ENCODE peak calls at places on chromosomes 12 and 14, in six cellular contexts. One of them, this sample, is unnamed.

GRCh38 chr12:106302401-106303201 is at the start of gene TCP11L2:
- DNase-seq in mesothelial cell of epicardium: peak
- DNase-seq in upper lobe of left lung: peak
- DNase-seq in tibial artery: peak
- DNase-seq in esophagus squamous epithelium: peak
- DNase-seq in stomach: peak
- DNase-seq in this sample: peak

GRCh38 chr12:117646595-117646994 is 285.2 kb upstream of the NOS1 start:
- DNase-seq in esophagus squamous epithelium: no peak
- DNase-seq in tibial artery: no peak
- DNase-seq in mesothelial cell of epicardium: no peak
- DNase-seq in stomach: no peak
- DNase-seq in upper lobe of left lung: no peak
- DNase-seq in this sample: no peak

GRCh38 chr12:77116277-77116676 is 50.9 kb upstream of the E2F7 start:
- DNase-seq in stomach: no peak
- DNase-seq in mesothelial cell of epicardium: no peak
- DNase-seq in upper lobe of left lung: no peak
- DNase-seq in tibial artery: no peak
- DNase-seq in esophagus squamous epithelium: no peak
- DNase-seq in this sample: no peak

GRCh38 chr12:13171921-13172859 is 24.3 kb upstream of the EMP1 start:
- DNase-seq in upper lobe of left lung: no peak
- DNase-seq in stomach: no peak
- DNase-seq in tibial artery: no peak
- DNase-seq in mesothelial cell of epicardium: peak
- DNase-seq in esophagus squamous epithelium: no peak
- DNase-seq in this sample: peak

GRCh38 chr14:25052385-25052784 is 2.4 kb upstream of the STXBP6 start:
- DNase-seq in mesothelial cell of epicardium: no peak
- DNase-seq in upper lobe of left lung: no peak
- DNase-seq in tibial artery: no peak
- DNase-seq in stomach: no peak
- DNase-seq in esophagus squamous epithelium: no peak
- DNase-seq in this sample: no peak

GRCh38 chr14:103549361-103550311 is 12.8 kb downstream of the BAG5 start:
- DNase-seq in mesothelial cell of epicardium: no peak
- DNase-seq in esophagus squamous epithelium: no peak
- DNase-seq in stomach: no peak
- DNase-seq in tibial artery: peak
- DNase-seq in upper lobe of left lung: no peak
- DNase-seq in this sample: no peak

GRCh38 chr12:13033266-13033875 is 10.8 kb upstream of the FAM234B start:
- DNase-seq in mesothelial cell of epicardium: no peak
- DNase-seq in stomach: no peak
- DNase-seq in tibial artery: no peak
- DNase-seq in upper lobe of left lung: no peak
- DNase-seq in esophagus squamous epithelium: no peak
- DNase-seq in this sample: no peak

GRCh38 chr12:31728289-31728916 is 418 bp downstream of the AMN1 start:
- DNase-seq in upper lobe of left lung: peak
- DNase-seq in tibial artery: no peak
- DNase-seq in esophagus squamous epithelium: no peak
- DNase-seq in stomach: peak
- DNase-seq in mesothelial cell of epicardium: no peak
- DNase-seq in this sample: peak

GRCh38 chr12:63994704-63995103 is 150.2 kb downstream of the SRGAP1 start:
- DNase-seq in stomach: no peak
- DNase-seq in esophagus squamous epithelium: no peak
- DNase-seq in mesothelial cell of epicardium: no peak
- DNase-seq in upper lobe of left lung: no peak
- DNase-seq in tibial artery: no peak
- DNase-seq in this sample: no peak

GRCh38 chr12:53476769-53477209 is 22.5 kb downstream of the MAP3K12 start:
- DNase-seq in mesothelial cell of epicardium: no peak
- DNase-seq in tibial artery: no peak
- DNase-seq in upper lobe of left lung: no peak
- DNase-seq in stomach: no peak
- DNase-seq in esophagus squamous epithelium: no peak
- DNase-seq in this sample: no peak
- TF ChIP-seq CTCF in mesothelial cell of epicardium: no peak
- TF ChIP-seq CTCF in tibial artery: no peak
- TF ChIP-seq CTCF in upper lobe of left lung: no peak
- TF ChIP-seq CTCF in stomach: no peak
- TF ChIP-seq CTCF in esophagus squamous epithelium: no peak
- TF ChIP-seq CTCF in this sample: no peak

GRCh38 chr12:53345486-53346195 is 9.5 kb upstream of the SP7 start:
- DNase-seq in stomach: peak
- DNase-seq in tibial artery: no peak
- DNase-seq in mesothelial cell of epicardium: no peak
- DNase-seq in upper lobe of left lung: no peak
- DNase-seq in esophagus squamous epithelium: no peak
- DNase-seq in this sample: no peak
- TF ChIP-seq CTCF in stomach: no peak
- TF ChIP-seq CTCF in tibial artery: no peak
- TF ChIP-seq CTCF in mesothelial cell of epicardium: no peak
- TF ChIP-seq CTCF in upper lobe of left lung: peak
- TF ChIP-seq CTCF in esophagus squamous epithelium: no peak
- TF ChIP-seq CTCF in this sample: no peak

DNA sequence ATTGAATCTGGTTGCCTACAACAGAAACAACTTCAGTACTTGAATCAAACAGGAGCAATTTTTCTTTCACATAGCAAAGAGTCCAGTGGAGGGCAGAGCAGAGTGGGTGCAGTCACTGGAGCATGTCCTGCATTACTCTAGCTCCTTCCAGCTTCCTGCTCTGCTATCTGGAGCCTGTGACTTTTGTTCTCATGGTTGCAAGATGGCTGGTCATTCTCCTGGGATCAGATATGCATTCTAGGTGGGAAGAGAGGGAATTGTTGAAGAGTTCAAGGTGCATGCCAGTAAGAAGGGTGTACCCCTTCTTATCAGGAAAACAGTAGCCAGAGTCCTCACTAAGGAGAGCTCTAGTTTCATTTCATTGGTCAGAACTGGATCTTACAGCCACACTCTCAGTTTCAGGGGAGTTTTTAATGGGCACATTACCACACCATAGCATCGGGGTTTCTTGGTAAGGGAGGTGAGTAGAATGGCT is 8.0 kb downstream of the IFT43 start:
- DNase-seq in upper lobe of left lung: no peak
- DNase-seq in mesothelial cell of epicardium: no peak
- DNase-seq in esophagus squamous epithelium: no peak
- DNase-seq in tibial artery: no peak
- DNase-seq in stomach: no peak
- DNase-seq in this sample: no peak
- TF ChIP-seq CTCF in upper lobe of left lung: no peak
- TF ChIP-seq CTCF in mesothelial cell of epicardium: no peak
- TF ChIP-seq CTCF in esophagus squamous epithelium: no peak
- TF ChIP-seq CTCF in tibial artery: no peak
- TF ChIP-seq CTCF in stomach: no peak
- TF ChIP-seq CTCF in this sample: no peak

GRCh38 chr12:53061404-53062010 is 11.6 kb downstream of the TNS2 start:
- DNase-seq in stomach: peak
- DNase-seq in esophagus squamous epithelium: no peak
- DNase-seq in tibial artery: peak
- DNase-seq in upper lobe of left lung: peak
- DNase-seq in mesothelial cell of epicardium: peak
- DNase-seq in this sample: no peak
- TF ChIP-seq CTCF in stomach: no peak
- TF ChIP-seq CTCF in esophagus squamous epithelium: no peak
- TF ChIP-seq CTCF in tibial artery: no peak
- TF ChIP-seq CTCF in upper lobe of left lung: no peak
- TF ChIP-seq CTCF in mesothelial cell of epicardium: no peak
- TF ChIP-seq CTCF in this sample: no peak

GRCh38 chr14:88919502-88919901 is 95.1 kb downstream of the TTC8 start:
- DNase-seq in esophagus squamous epithelium: no peak
- DNase-seq in stomach: no peak
- DNase-seq in tibial artery: no peak
- DNase-seq in mesothelial cell of epicardium: no peak
- DNase-seq in upper lobe of left lung: no peak
- DNase-seq in this sample: no peak
- TF ChIP-seq CTCF in esophagus squamous epithelium: no peak
- TF ChIP-seq CTCF in stomach: no peak
- TF ChIP-seq CTCF in tibial artery: no peak
- TF ChIP-seq CTCF in mesothelial cell of epicardium: no peak
- TF ChIP-seq CTCF in upper lobe of left lung: no peak
- TF ChIP-seq CTCF in this sample: no peak

GRCh38 chr14:100115726-100116125 is 43.7 kb downstream of the DEGS2 start:
- DNase-seq in stomach: no peak
- DNase-seq in esophagus squamous epithelium: no peak
- DNase-seq in mesothelial cell of epicardium: no peak
- DNase-seq in upper lobe of left lung: no peak
- DNase-seq in tibial artery: no peak
- DNase-seq in this sample: no peak

GRCh38 chr14:100116134-100116533 is 43.3 kb downstream of the DEGS2 start:
- DNase-seq in stomach: no peak
- DNase-seq in mesothelial cell of epicardium: no peak
- DNase-seq in upper lobe of left lung: no peak
- DNase-seq in esophagus squamous epithelium: no peak
- DNase-seq in tibial artery: no peak
- DNase-seq in this sample: no peak

GRCh38 chr14:100117026-100117425 is 42.4 kb downstream of the DEGS2 start:
- DNase-seq in upper lobe of left lung: no peak
- DNase-seq in stomach: no peak
- DNase-seq in esophagus squamous epithelium: no peak
- DNase-seq in tibial artery: no peak
- DNase-seq in mesothelial cell of epicardium: no peak
- DNase-seq in this sample: no peak

GRCh38 chr14:100114109-100114765 is 45.2 kb downstream of the DEGS2 start:
- DNase-seq in esophagus squamous epithelium: no peak
- DNase-seq in tibial artery: no peak
- DNase-seq in mesothelial cell of epicardium: no peak
- DNase-seq in stomach: no peak
- DNase-seq in upper lobe of left lung: no peak
- DNase-seq in this sample: no peak

GRCh38 chr14:100115236-100115635 is 44.2 kb downstream of the DEGS2 start:
- DNase-seq in upper lobe of left lung: no peak
- DNase-seq in esophagus squamous epithelium: no peak
- DNase-seq in tibial artery: no peak
- DNase-seq in stomach: no peak
- DNase-seq in mesothelial cell of epicardium: no peak
- DNase-seq in this sample: no peak
- TF ChIP-seq CTCF in upper lobe of left lung: no peak
- TF ChIP-seq CTCF in esophagus squamous epithelium: no peak
- TF ChIP-seq CTCF in tibial artery: no peak
- TF ChIP-seq CTCF in stomach: no peak
- TF ChIP-seq CTCF in mesothelial cell of epicardium: no peak
- TF ChIP-seq CTCF in this sample: no peak

DNA sequence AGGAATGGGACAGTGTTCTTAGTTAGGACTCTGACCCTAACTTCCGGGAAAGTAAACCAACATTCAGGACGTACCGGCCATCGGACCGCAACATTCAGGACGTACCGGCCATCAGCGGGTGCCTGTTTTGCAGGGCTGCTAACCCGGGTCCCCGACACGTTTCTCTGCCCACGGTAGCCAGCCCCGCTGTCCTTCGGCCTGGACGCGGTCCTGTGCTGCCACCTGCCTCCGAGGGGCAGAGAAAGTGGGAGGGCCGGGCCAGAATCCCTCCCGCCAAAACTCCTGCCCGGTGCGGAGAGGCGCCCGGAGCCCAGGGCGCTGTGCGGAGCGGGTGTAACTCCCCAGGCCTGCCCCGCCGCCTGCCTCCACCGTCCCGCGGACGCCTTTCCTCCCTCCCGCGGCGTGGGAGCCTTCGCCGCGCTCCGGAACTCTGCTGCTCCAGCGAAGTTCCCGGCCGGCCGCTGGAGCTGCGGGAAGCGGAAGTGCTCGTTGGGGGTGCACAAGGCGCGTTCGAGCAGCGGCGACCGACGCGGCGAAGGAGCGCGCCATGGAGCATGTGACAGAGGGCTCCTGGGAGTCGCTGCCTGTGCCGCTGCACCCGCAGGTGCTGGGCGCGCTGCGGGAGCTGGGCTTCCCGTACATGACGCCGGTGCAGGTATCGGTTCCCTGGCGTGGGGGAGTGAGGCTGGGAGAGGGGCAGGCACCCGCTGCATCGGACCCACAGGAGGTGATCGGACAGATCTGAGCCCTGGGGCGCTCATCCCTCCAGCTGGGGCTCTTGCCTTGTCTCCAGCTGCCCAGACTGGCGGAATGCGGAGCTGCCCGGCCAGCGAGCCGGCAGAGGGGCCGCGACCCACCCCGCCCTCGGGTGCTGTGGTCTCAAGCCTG is at the start of gene DDX55:
- DNase-seq in tibial artery: peak
- DNase-seq in stomach: peak
- DNase-seq in esophagus squamous epithelium: no peak
- DNase-seq in upper lobe of left lung: peak
- DNase-seq in mesothelial cell of epicardium: peak
- DNase-seq in this sample: peak
- TF ChIP-seq CTCF in tibial artery: peak
- TF ChIP-seq CTCF in stomach: no peak
- TF ChIP-seq CTCF in esophagus squamous epithelium: peak
- TF ChIP-seq CTCF in upper lobe of left lung: peak
- TF ChIP-seq CTCF in mesothelial cell of epicardium: no peak
- TF ChIP-seq CTCF in this sample: peak

DNA sequence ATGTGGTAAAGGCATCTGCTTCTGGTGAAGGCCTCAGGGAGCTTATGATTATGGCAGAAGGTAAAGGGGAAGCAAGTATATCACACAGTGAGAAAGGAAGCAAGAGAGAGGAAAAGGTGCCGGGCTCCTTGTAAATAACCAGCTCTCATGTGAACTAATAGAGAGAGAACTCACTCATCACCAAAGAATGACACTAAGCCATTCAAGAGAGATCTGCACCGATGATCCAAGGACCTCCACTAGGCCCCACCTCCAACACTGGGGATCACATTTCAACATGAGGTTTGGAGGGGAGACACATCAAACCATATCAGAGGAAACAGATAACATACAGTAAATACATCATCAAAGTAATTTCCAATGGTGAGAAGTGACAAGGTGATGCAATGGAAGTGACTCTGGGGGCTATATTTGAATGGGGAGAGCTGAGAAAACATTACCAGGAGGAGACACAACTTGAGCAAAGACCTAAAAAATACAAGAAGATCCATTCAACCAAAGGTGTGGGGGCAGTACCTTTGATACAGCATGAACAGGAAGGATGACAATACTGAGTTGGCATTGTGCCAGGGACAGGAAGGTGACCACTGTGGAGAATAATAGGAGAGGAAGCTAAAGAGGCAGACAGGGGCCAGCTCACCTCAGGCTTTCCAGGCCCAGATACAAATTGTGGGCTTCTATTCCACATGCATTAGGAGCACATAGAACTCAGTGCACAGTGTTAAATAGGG is 134.4 kb upstream of the GRIP1 start:
- DNase-seq in esophagus squamous epithelium: no peak
- DNase-seq in tibial artery: no peak
- DNase-seq in stomach: no peak
- DNase-seq in upper lobe of left lung: no peak
- DNase-seq in mesothelial cell of epicardium: no peak
- DNase-seq in this sample: no peak
- TF ChIP-seq CTCF in esophagus squamous epithelium: no peak
- TF ChIP-seq CTCF in tibial artery: no peak
- TF ChIP-seq CTCF in stomach: no peak
- TF ChIP-seq CTCF in upper lobe of left lung: no peak
- TF ChIP-seq CTCF in mesothelial cell of epicardium: no peak
- TF ChIP-seq CTCF in this sample: no peak